ENCODE peak calls at places on chromosome 19, in ten cellular contexts. One of them, this sample, is unnamed.

GRCh38 chr19:2798733-2799132 is 13.4 kb downstream of the THOP1 start:
- DNase-seq in heart right ventricle: peak; percentile 70
- DNase-seq in GM20000: no peak
- DNase-seq in AG09319: no peak
- DNase-seq in suprapubic skin: no peak
- DNase-seq in neural crest cell: no peak
- DNase-seq in fibroblast of lung: no peak
- DNase-seq in CD8-positive, alpha-beta T cell: no peak
- DNase-seq in RWPE1: no peak
- DNase-seq in heart left ventricle: peak; percentile 69
- DNase-seq in this sample: no peak

GRCh38 chr19:18206018-18206417 is 2.2 kb upstream of the RAB3A start:
- DNase-seq in GM20000: peak; percentile 1
- DNase-seq in neural crest cell: no peak
- DNase-seq in heart right ventricle: no peak
- DNase-seq in fibroblast of lung: no peak
- DNase-seq in RWPE1: no peak
- DNase-seq in AG09319: no peak
- DNase-seq in CD8-positive, alpha-beta T cell: no peak
- DNase-seq in suprapubic skin: no peak
- DNase-seq in heart left ventricle: no peak
- DNase-seq in this sample: no peak

GRCh38 chr19:38617764-38618589 is at the start of gene MAP4K1:
- DNase-seq in fibroblast of lung: no peak
- DNase-seq in heart right ventricle: peak; percentile 59
- DNase-seq in RWPE1: no peak
- DNase-seq in heart left ventricle: peak; percentile 57
- DNase-seq in suprapubic skin: no peak
- DNase-seq in AG09319: no peak
- DNase-seq in CD8-positive, alpha-beta T cell: peak; percentile 72
- DNase-seq in GM20000: peak; percentile 85
- DNase-seq in neural crest cell: no peak
- DNase-seq in this sample: no peak

GRCh38 chr19:41951686-41952172 is 7.4 kb downstream of the RABAC1 start:
- DNase-seq in heart right ventricle: peak; percentile 82
- DNase-seq in CD8-positive, alpha-beta T cell: peak; percentile 92
- DNase-seq in RWPE1: peak; percentile 80
- DNase-seq in heart left ventricle: peak; percentile 76
- DNase-seq in AG09319: peak; percentile 32
- DNase-seq in neural crest cell: peak; percentile 96
- DNase-seq in suprapubic skin: peak; percentile 88
- DNase-seq in fibroblast of lung: peak; percentile 66
- DNase-seq in GM20000: peak; percentile 85
- DNase-seq in this sample: peak; percentile 64

GRCh38 chr19:8526345-8527062 is 12.5 kb upstream of the ZNF414 start:
- DNase-seq in suprapubic skin: peak; percentile 94
- DNase-seq in neural crest cell: peak; percentile 96
- DNase-seq in CD8-positive, alpha-beta T cell: no peak
- DNase-seq in AG09319: peak; percentile 78
- DNase-seq in heart right ventricle: peak; percentile 91
- DNase-seq in GM20000: no peak
- DNase-seq in fibroblast of lung: peak; percentile 90
- DNase-seq in RWPE1: peak; percentile 77
- DNase-seq in heart left ventricle: peak; percentile 92
- DNase-seq in this sample: no peak

GRCh38 chr19:54608792-54609191 is 15.4 kb downstream of the LILRA1 start:
- DNase-seq in heart left ventricle: no peak
- DNase-seq in CD8-positive, alpha-beta T cell: no peak
- DNase-seq in fibroblast of lung: no peak
- DNase-seq in neural crest cell: no peak
- DNase-seq in AG09319: no peak
- DNase-seq in RWPE1: no peak
- DNase-seq in GM20000: no peak
- DNase-seq in heart right ventricle: no peak
- DNase-seq in suprapubic skin: no peak
- DNase-seq in this sample: no peak

GRCh38 chr19:14006766-14007562 is 844 bp upstream of the RFX1 start:
- DNase-seq in RWPE1: peak; percentile 79
- DNase-seq in AG09319: no peak
- DNase-seq in GM20000: no peak
- DNase-seq in suprapubic skin: peak; percentile 95
- DNase-seq in neural crest cell: peak; percentile 90
- DNase-seq in fibroblast of lung: no peak
- DNase-seq in heart right ventricle: peak; percentile 89
- DNase-seq in heart left ventricle: peak; percentile 90
- DNase-seq in CD8-positive, alpha-beta T cell: no peak
- DNase-seq in this sample: no peak

GRCh38 chr19:35107541-35107939 is 8.1 kb upstream of the FXYD3 start:
- DNase-seq in GM20000: no peak
- DNase-seq in heart left ventricle: no peak
- DNase-seq in heart right ventricle: no peak
- DNase-seq in CD8-positive, alpha-beta T cell: no peak
- DNase-seq in suprapubic skin: no peak
- DNase-seq in AG09319: no peak
- DNase-seq in RWPE1: peak; percentile 79
- DNase-seq in neural crest cell: peak; percentile 41
- DNase-seq in fibroblast of lung: peak; percentile 8
- DNase-seq in this sample: no peak

DNA sequence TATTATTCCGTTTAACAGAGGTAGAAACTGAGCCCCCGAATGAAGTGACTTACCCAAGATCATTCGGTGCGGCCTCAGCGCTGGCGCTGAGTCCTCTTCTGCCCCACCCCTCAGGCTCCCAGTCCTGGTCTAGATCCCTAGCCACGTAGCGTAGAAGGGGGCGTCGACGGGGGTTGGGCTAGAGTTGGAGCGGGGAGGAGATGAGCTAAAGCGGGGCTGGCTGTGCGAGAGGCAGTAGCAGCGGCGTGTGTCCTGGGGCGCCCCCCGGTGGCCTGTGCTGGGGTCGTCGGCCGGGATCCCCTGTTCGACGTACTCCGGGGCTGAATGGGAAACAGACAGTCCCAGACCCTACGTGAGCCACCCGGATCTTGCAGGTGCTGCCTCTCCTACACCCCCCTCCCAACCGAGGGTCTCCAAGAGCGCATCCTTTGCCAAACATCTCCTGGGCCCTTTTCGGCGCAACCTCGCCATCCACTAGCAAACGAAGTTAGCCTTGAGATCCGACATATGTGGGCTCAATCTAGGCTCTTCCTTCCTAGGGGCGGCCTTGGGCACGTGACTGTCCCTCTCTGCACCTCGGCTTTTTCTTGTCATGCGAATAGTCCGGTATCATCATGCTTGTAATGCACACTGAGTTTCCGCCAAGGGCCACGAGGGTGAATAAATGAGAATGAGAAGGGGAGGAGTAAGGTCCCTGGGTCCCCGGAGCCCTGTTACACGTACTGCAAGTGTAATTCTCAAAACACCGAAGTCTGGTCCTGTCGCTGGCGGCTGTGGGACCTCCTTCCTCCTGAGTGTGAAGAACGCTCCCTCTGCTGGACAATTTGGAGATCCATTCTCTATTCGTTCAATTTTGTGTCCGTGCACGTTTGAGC is 47.7 kb downstream of the CYP4F22 start:
- DNase-seq in RWPE1: peak; percentile 96
- DNase-seq in AG09319: peak; percentile 66
- DNase-seq in suprapubic skin: peak; percentile 93
- DNase-seq in neural crest cell: peak; percentile 82
- DNase-seq in heart left ventricle: peak; percentile 89
- DNase-seq in GM20000: peak; percentile 94
- DNase-seq in fibroblast of lung: peak; percentile 91
- DNase-seq in CD8-positive, alpha-beta T cell: peak; percentile 96
- DNase-seq in heart right ventricle: peak; percentile 92
- DNase-seq in this sample: peak; percentile 88
- TF ChIP-seq CTCF in RWPE1: peak; percentile 89
- TF ChIP-seq CTCF in AG09319: peak; percentile 83
- TF ChIP-seq CTCF in suprapubic skin: peak; percentile 67
- TF ChIP-seq CTCF in neural crest cell: peak; percentile 81
- TF ChIP-seq CTCF in heart left ventricle: peak; percentile 77
- TF ChIP-seq CTCF in GM20000: peak; percentile 85
- TF ChIP-seq CTCF in fibroblast of lung: peak; percentile 83
- TF ChIP-seq CTCF in CD8-positive, alpha-beta T cell: peak; percentile 69
- TF ChIP-seq CTCF in heart right ventricle: peak; percentile 79
- TF ChIP-seq CTCF in this sample: peak; percentile 87

GRCh38 chr19:51257471-51257870 is 6.6 kb downstream of the SIGLECL1 start:
- DNase-seq in heart left ventricle: no peak
- DNase-seq in neural crest cell: no peak
- DNase-seq in fibroblast of lung: no peak
- DNase-seq in CD8-positive, alpha-beta T cell: no peak
- DNase-seq in AG09319: no peak
- DNase-seq in RWPE1: no peak
- DNase-seq in suprapubic skin: no peak
- DNase-seq in heart right ventricle: no peak
- DNase-seq in GM20000: no peak
- DNase-seq in this sample: no peak

GRCh38 chr19:51258761-51259160 is 7.9 kb downstream of the SIGLECL1 start:
- DNase-seq in neural crest cell: no peak
- DNase-seq in heart right ventricle: no peak
- DNase-seq in heart left ventricle: no peak
- DNase-seq in CD8-positive, alpha-beta T cell: no peak
- DNase-seq in fibroblast of lung: no peak
- DNase-seq in suprapubic skin: no peak
- DNase-seq in AG09319: no peak
- DNase-seq in RWPE1: no peak
- DNase-seq in GM20000: no peak
- DNase-seq in this sample: no peak

GRCh38 chr19:51256053-51256682 is 5.3 kb downstream of the SIGLECL1 start:
- DNase-seq in AG09319: no peak
- DNase-seq in heart right ventricle: no peak
- DNase-seq in heart left ventricle: no peak
- DNase-seq in suprapubic skin: no peak
- DNase-seq in fibroblast of lung: no peak
- DNase-seq in GM20000: no peak
- DNase-seq in neural crest cell: no peak
- DNase-seq in RWPE1: no peak
- DNase-seq in CD8-positive, alpha-beta T cell: no peak
- DNase-seq in this sample: no peak

GRCh38 chr19:51258165-51258564 is 7.3 kb downstream of the SIGLECL1 start:
- DNase-seq in GM20000: no peak
- DNase-seq in heart right ventricle: no peak
- DNase-seq in fibroblast of lung: no peak
- DNase-seq in RWPE1: no peak
- DNase-seq in AG09319: no peak
- DNase-seq in CD8-positive, alpha-beta T cell: no peak
- DNase-seq in heart left ventricle: no peak
- DNase-seq in suprapubic skin: no peak
- DNase-seq in neural crest cell: no peak
- DNase-seq in this sample: no peak

DNA sequence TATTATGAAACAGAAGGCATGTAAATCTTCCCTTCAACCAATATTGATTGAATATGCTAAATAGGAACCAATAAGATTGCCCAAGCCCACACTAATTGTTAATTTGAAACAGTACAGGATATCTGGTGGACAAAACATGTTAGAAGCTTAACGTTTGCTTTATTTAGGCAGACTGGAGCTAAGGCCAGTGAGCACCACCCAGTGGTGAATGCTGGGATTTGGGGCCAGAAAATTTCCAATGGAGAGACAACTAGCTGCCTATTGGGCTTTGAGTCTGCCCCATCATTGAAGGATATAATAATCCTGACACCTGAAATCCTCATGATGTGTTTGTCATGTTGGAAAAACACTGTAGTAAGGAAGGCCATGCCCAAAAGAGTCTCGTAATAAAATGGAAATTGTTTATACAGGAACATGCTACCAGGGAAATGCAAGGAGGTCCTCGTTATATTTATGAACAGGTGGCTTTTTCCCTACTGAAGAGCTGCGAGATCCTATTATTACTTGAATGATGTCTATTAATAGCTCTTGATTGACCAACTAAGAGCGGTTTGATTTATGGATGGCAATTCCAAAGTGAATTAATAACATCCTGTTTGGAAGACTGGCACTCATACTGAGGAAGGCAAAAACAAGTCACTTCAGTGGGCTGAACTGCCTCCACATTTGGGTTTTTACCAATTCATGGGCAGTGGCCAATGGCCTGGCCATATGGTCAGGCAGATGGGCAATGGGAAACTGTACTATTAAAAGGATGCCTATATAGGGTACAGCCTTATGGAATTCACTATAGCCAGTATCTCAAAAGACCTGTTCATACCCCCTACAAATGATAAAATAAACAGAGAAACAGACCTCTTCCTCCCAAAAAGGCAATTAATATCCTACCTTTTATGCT is 8.7 kb downstream of the SIGLECL1 start:
- DNase-seq in RWPE1: peak; percentile 46
- DNase-seq in heart left ventricle: peak; percentile 25
- DNase-seq in suprapubic skin: no peak
- DNase-seq in AG09319: no peak
- DNase-seq in neural crest cell: peak; percentile 34
- DNase-seq in heart right ventricle: no peak
- DNase-seq in CD8-positive, alpha-beta T cell: no peak
- DNase-seq in GM20000: peak; percentile 62
- DNase-seq in fibroblast of lung: peak; percentile 17
- DNase-seq in this sample: no peak
- TF ChIP-seq CTCF in RWPE1: peak; percentile 63
- TF ChIP-seq CTCF in heart left ventricle: peak; percentile 58
- TF ChIP-seq CTCF in suprapubic skin: peak; percentile 57
- TF ChIP-seq CTCF in AG09319: peak; percentile 37
- TF ChIP-seq CTCF in neural crest cell: peak; percentile 74
- TF ChIP-seq CTCF in heart right ventricle: peak; percentile 60
- TF ChIP-seq CTCF in CD8-positive, alpha-beta T cell: peak; percentile 61
- TF ChIP-seq CTCF in GM20000: peak; percentile 66
- TF ChIP-seq CTCF in fibroblast of lung: peak; percentile 76
- TF ChIP-seq CTCF in this sample: peak; percentile 89

GRCh38 chr19:27777242-27777641 is 1435.7 kb downstream of the UQCRFS1 start:
- DNase-seq in suprapubic skin: no peak
- DNase-seq in neural crest cell: no peak
- DNase-seq in CD8-positive, alpha-beta T cell: no peak
- DNase-seq in heart left ventricle: no peak
- DNase-seq in heart right ventricle: no peak
- DNase-seq in RWPE1: no peak
- DNase-seq in GM20000: no peak
- DNase-seq in AG09319: no peak
- DNase-seq in fibroblast of lung: no peak
- DNase-seq in this sample: no peak

GRCh38 chr19:27775395-27775794 is 1437.6 kb downstream of the UQCRFS1 start:
- DNase-seq in AG09319: no peak
- DNase-seq in neural crest cell: no peak
- DNase-seq in RWPE1: no peak
- DNase-seq in suprapubic skin: no peak
- DNase-seq in CD8-positive, alpha-beta T cell: no peak
- DNase-seq in GM20000: no peak
- DNase-seq in heart right ventricle: no peak
- DNase-seq in heart left ventricle: no peak
- DNase-seq in fibroblast of lung: no peak
- DNase-seq in this sample: no peak

GRCh38 chr19:27774827-27775226 is 1438.1 kb downstream of the UQCRFS1 start:
- DNase-seq in suprapubic skin: no peak
- DNase-seq in neural crest cell: no peak
- DNase-seq in CD8-positive, alpha-beta T cell: no peak
- DNase-seq in AG09319: no peak
- DNase-seq in GM20000: no peak
- DNase-seq in RWPE1: no peak
- DNase-seq in fibroblast of lung: no peak
- DNase-seq in heart right ventricle: no peak
- DNase-seq in heart left ventricle: no peak
- DNase-seq in this sample: no peak

GRCh38 chr19:27776524-27776923 is 1436.4 kb downstream of the UQCRFS1 start:
- DNase-seq in suprapubic skin: no peak
- DNase-seq in heart left ventricle: no peak
- DNase-seq in fibroblast of lung: no peak
- DNase-seq in CD8-positive, alpha-beta T cell: no peak
- DNase-seq in AG09319: no peak
- DNase-seq in GM20000: no peak
- DNase-seq in RWPE1: no peak
- DNase-seq in heart right ventricle: no peak
- DNase-seq in neural crest cell: no peak
- DNase-seq in this sample: no peak

DNA sequence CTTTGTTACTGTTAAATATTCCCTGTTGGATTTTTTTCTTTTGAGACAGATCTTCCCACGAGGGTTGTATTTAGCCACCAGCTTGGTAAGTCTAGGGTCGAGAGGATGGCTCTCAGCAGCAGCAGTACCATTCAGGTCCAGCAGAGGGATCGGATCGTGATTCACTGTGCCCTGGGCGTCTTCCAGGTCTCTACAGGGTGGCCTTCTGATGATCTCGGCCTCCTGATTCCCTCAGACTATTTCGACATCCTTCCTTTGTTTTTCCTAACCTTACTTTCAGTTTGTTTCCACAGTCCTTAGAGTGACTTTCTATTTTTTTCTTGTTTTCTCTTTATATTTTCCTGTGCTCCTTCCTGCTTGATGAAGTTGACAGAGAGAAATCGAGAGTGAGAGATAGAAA is 1436.9 kb downstream of the UQCRFS1 start:
- DNase-seq in RWPE1: no peak
- DNase-seq in heart left ventricle: no peak
- DNase-seq in neural crest cell: no peak
- DNase-seq in fibroblast of lung: peak; percentile 23
- DNase-seq in suprapubic skin: no peak
- DNase-seq in heart right ventricle: no peak
- DNase-seq in GM20000: no peak
- DNase-seq in CD8-positive, alpha-beta T cell: no peak
- DNase-seq in AG09319: no peak
- DNase-seq in this sample: no peak
- TF ChIP-seq CTCF in RWPE1: no peak
- TF ChIP-seq CTCF in heart left ventricle: no peak
- TF ChIP-seq CTCF in neural crest cell: peak; percentile 37
- TF ChIP-seq CTCF in fibroblast of lung: peak; percentile 34
- TF ChIP-seq CTCF in suprapubic skin: no peak
- TF ChIP-seq CTCF in heart right ventricle: peak; percentile 4
- TF ChIP-seq CTCF in GM20000: no peak
- TF ChIP-seq CTCF in CD8-positive, alpha-beta T cell: no peak
- TF ChIP-seq CTCF in AG09319: no peak
- TF ChIP-seq CTCF in this sample: peak; percentile 72

GRCh38 chr19:36113895-36114762 is 546 bp downstream of the POLR2I start:
- DNase-seq in CD8-positive, alpha-beta T cell: no peak
- DNase-seq in fibroblast of lung: peak; percentile 33
- DNase-seq in heart left ventricle: peak; percentile 43
- DNase-seq in suprapubic skin: no peak
- DNase-seq in AG09319: no peak
- DNase-seq in neural crest cell: no peak
- DNase-seq in heart right ventricle: no peak
- DNase-seq in RWPE1: no peak
- DNase-seq in GM20000: peak; percentile 47
- DNase-seq in this sample: no peak
- TF ChIP-seq CTCF in CD8-positive, alpha-beta T cell: no peak
- TF ChIP-seq CTCF in fibroblast of lung: peak; percentile 2
- TF ChIP-seq CTCF in heart left ventricle: no peak
- TF ChIP-seq CTCF in suprapubic skin: no peak
- TF ChIP-seq CTCF in AG09319: no peak
- TF ChIP-seq CTCF in neural crest cell: peak; percentile 38
- TF ChIP-seq CTCF in heart right ventricle: no peak
- TF ChIP-seq CTCF in RWPE1: no peak
- TF ChIP-seq CTCF in GM20000: no peak
- TF ChIP-seq CTCF in this sample: no peak

This sample was measured in CD14-positive monocyte.